ENCODE peak calls at places on chromosomes 6 and 20, in seven cellular contexts. D is Calu3, C is natural killer cell, K is GM12865, Z is brain microvascular endothelial cell, F is fibroblast of villous mesenchyme, H is gastrocnemius medialis. G is an unnamed sample.

GRCh38 chr20:33771938-33772337 is 39.2 kb upstream of the CHMP4B start:
- DNase-seq in D (no peak), C (no peak), K (no peak), Z (no peak), F (no peak), H (no peak), G (no peak)

GRCh38 chr6:109104512-109104911 is 9.2 kb downstream of the CEP57L1 start:
- DNase-seq in D (no peak), C (no peak), K (no peak), Z (no peak), F (no peak), H (no peak), G (no peak)

GRCh38 chr6:116238083-116238482 is 15.8 kb downstream of the TSPYL4 start:
- DNase-seq in D (no peak), C (no peak), K (no peak), Z (no peak), F (no peak), H (no peak), G (no peak)

GRCh38 chr6:137867685-137868509 is 838 bp downstream of the TNFAIP3 start:
- DNase-seq in D (no peak), C (no peak), K (peak; percentile 69), Z (no peak), F (no peak), H (no peak), G (no peak)

GRCh38 chr6:63882208-63882607 is 246.6 kb downstream of the PHF3 start:
- DNase-seq in D (no peak), C (no peak), K (no peak), Z (no peak), F (no peak), H (no peak), G (no peak)

GRCh38 chr6:124881898-124882579 is 80.2 kb upstream of the RNF217 start:
- DNase-seq in D (no peak), C (no peak), K (no peak), Z (peak; percentile 33), F (peak; percentile 47), H (no peak), G (peak; percentile 39)

GRCh38 chr6:26017567-26017966 is 55.0 kb downstream of the TRIM38 start:
- DNase-seq in D (peak; percentile 80), C (peak; percentile 67), K (no peak), Z (peak; percentile 96), F (peak; percentile 74), H (no peak), G (peak; percentile 94)

GRCh38 chr20:33915726-33916331 is 77.9 kb upstream of the RALY start:
- DNase-seq in D (peak; percentile 81), C (peak; percentile 57), K (peak; percentile 55), Z (no peak), F (no peak), H (peak; percentile 4), G (no peak)

GRCh38 chr6:3250278-3250677 is 8.5 kb upstream of the PSMG4 start:
- DNase-seq in D (no peak), C (no peak), K (no peak), Z (no peak), F (no peak), H (no peak), G (no peak)

GRCh38 chr6:149923327-149923986 is 536 bp upstream of the RAET1G start:
- DNase-seq in D (no peak), C (peak; percentile 12), K (no peak), Z (no peak), F (no peak), H (no peak), G (no peak)

GRCh38 chr20:48789781-48790544 is 37.8 kb downstream of the PREX1 start:
- DNase-seq in D (no peak), C (no peak), K (peak; percentile 69), Z (no peak), F (no peak), H (no peak), G (no peak)

GRCh38 chr20:48791666-48792071 is 36.1 kb downstream of the PREX1 start:
- DNase-seq in D (no peak), C (no peak), K (no peak), Z (no peak), F (no peak), H (no peak), G (peak; percentile 51)

GRCh38 chr20:48789185-48789668 is 38.6 kb downstream of the PREX1 start:
- DNase-seq in D (no peak), C (no peak), K (peak; percentile 69), Z (no peak), F (no peak), H (no peak), G (no peak)

GRCh38 chr20:48788486-48789072 is 39.2 kb downstream of the PREX1 start:
- DNase-seq in D (no peak), C (no peak), K (peak; percentile 92), Z (no peak), F (no peak), H (no peak), G (no peak)

DNA sequence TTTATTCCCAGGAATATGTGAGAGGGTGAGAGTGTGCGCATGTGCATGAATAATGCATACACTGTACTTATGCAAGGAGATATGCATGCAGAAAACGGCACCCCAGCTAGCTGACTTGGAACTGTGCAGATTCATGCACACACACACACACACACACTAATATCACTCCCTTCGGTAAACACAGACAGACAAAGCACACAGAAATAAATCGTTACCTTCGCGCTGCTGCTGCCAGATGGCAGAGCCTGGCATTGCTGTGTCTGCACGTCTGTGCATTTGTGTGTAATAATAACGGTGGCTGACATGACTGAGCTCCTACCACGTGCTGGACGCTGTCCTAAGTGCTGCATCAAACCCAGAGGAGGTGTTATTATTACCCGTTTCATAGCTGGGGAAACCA is 36.8 kb downstream of the PREX1 start:
- DNase-seq in D (no peak), C (no peak), K (peak; percentile 54), Z (no peak), F (no peak), H (no peak), G (no peak)
- TF ChIP-seq CTCF in D (no peak), C (no peak), K (no peak), Z (no peak), F (no peak), H (no peak), G (no peak)

GRCh38 chr6:87136963-87137362 is 18.4 kb upstream of the ZNF292 start:
- DNase-seq in D (no peak), C (no peak), K (no peak), Z (no peak), F (no peak), H (no peak), G (no peak)

DNA sequence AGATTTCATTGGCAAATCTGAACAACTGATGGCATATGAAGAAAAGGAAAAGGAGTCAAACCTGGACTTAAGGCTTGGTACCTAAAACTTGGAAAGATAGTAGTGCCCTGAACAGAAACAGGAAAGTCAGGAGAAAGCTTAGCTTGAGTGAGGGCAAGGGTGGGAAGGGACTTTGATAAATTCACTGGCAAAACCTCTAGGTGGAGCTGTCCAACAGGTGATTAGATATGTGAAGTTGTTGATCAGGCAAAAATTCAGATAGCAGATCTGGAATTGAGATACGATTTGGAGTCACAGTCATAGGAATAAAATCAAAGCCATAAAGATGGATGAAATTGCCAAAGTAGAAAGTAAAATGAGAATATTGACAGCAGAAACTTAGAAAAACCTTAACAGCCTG is 16.1 kb upstream of the ZNF292 start:
- DNase-seq in D (peak; percentile 53), C (no peak), K (peak; percentile 76), Z (peak; percentile 41), F (peak; percentile 67), H (no peak), G (peak; percentile 52)
- TF ChIP-seq CTCF in D (peak; percentile 71), C (peak; percentile 88), K (peak; percentile 63), Z (peak; percentile 74), F (peak; percentile 75), H (peak; percentile 72), G (peak; percentile 87)

GRCh38 chr6:27754408-27754782 is 157.8 kb downstream of the OR2B2 start:
- DNase-seq in D (no peak), C (no peak), K (no peak), Z (no peak), F (no peak), H (no peak), G (no peak)

GRCh38 chr6:27755768-27756167 is 156.4 kb downstream of the OR2B2 start:
- DNase-seq in D (no peak), C (no peak), K (no peak), Z (no peak), F (no peak), H (no peak), G (no peak)

GRCh38 chr6:27752038-27752885 is 159.9 kb downstream of the OR2B2 start:
- DNase-seq in D (peak; percentile 67), C (peak; percentile 34), K (peak; percentile 85), Z (peak; percentile 66), F (peak; percentile 85), H (no peak), G (peak; percentile 84)

GRCh38 chr6:27757307-27757706 is 154.9 kb downstream of the OR2B2 start:
- DNase-seq in D (no peak), C (peak; percentile 33), K (peak; percentile 60), Z (no peak), F (no peak), H (no peak), G (no peak)

GRCh38 chr6:27753668-27754407 is 158.4 kb downstream of the OR2B2 start:
- DNase-seq in D (peak; percentile 87), C (peak; percentile 19), K (peak; percentile 93), Z (peak; percentile 91), F (peak; percentile 78), H (no peak), G (peak; percentile 86)
- TF ChIP-seq CTCF in D (no peak), C (no peak), K (no peak), Z (peak; percentile 46), F (peak; percentile 23), H (no peak), G (no peak)

GRCh38 chr20:9070304-9070703 is 1.4 kb downstream of the PLCB4 start:
- DNase-seq in D (no peak), C (no peak), K (no peak), Z (no peak), F (no peak), H (no peak), G (no peak)

GRCh38 chr20:9072741-9073310 is 3.9 kb downstream of the PLCB4 start:
- DNase-seq in D (no peak), C (no peak), K (no peak), Z (no peak), F (no peak), H (no peak), G (no peak)

GRCh38 chr20:9075264-9076095 is 6.6 kb downstream of the PLCB4 start:
- DNase-seq in D (no peak), C (no peak), K (no peak), Z (no peak), F (peak; percentile 37), H (no peak), G (no peak)

GRCh38 chr20:9068896-9069663 is at the start of gene PLCB4:
- DNase-seq in D (peak; percentile 51), C (no peak), K (no peak), Z (peak; percentile 10), F (peak; percentile 13), H (no peak), G (peak; percentile 83)

DNA sequence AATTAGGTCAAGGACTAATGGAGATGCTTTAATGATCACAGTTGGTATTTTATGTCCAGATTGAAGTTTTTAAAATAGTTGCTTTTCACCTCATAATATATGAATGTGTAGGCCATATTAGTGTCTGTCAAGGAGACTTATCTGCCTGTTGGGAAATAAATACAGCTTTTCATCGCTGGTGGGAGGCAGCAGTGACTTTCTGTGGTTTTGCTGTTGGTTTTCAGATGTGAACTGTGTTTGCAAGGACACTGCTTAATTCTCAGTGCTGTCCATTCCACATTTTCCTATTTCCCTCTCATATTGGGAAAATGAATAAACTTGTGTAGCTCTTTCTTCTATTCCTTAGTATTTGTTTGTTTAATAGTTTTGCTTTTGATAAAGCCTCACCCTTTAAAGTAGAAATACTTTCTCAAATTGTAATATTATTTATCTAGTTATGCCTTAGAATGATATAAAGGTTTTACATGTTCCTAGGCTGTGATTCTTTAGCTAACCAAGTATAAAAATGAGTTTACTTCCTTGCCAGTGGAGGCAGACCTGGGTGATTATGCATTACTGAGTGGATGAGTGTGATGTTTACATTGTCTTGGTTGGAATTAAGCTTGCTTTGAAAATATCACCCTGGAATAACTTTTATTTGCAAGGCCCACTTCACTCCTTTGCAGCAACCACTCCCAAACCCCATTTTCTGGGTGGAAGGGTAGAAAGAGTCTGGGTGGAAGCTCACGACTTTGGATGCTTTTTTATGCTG is 3.3 kb downstream of the PLCB4 start:
- DNase-seq in D (no peak), C (no peak), K (no peak), Z (no peak), F (no peak), H (no peak), G (no peak)
- TF ChIP-seq CTCF in D (no peak), C (no peak), K (no peak), Z (no peak), F (no peak), H (no peak), G (peak; percentile 24)